ENCODE peak calls at places on chromosomes 4 and X, in seven cellular contexts. B is right lobe of liver, M is PC-9, F is prostate gland, E is spleen, V is K562, Z is cardiac muscle cell. S is an unnamed sample.

GRCh38 chr4:169720529-169720928 is 37.2 kb downstream of the HPF1 start:
- DNase-seq in B (no peak), M (no peak), F (no peak), E (no peak), V (no peak), Z (no peak), S (no peak)

GRCh38 chrX:13515181-13515930 is 54.0 kb upstream of the EGFL6 start:
- DNase-seq in B (no peak), M (no peak), F (no peak), E (no peak), V (no peak), Z (no peak), S (no peak)

GRCh38 chr4:186010821-186011220 is 58.1 kb upstream of the TLR3 start:
- DNase-seq in B (no peak), M (no peak), F (no peak), E (no peak), V (no peak), Z (no peak), S (no peak)

GRCh38 chr4:148286043-148286442 is 156.2 kb downstream of the NR3C2 start:
- DNase-seq in B (no peak), M (no peak), F (no peak), E (no peak), V (no peak), Z (no peak), S (no peak)

GRCh38 chrX:69192603-69193002 is 27.4 kb upstream of the PJA1 start:
- DNase-seq in B (no peak), M (no peak), F (no peak), E (no peak), V (no peak), Z (no peak), S (no peak)

GRCh38 chrX:156002517-156002916 is 5.0 kb downstream of the IL9R start:
- DNase-seq in B (no peak), M (no peak), F (no peak), E (no peak), V (peak; percentile 58), Z (no peak), S (no peak)

GRCh38 chrX:51461053-51462050 is 35.0 kb downstream of the NUDT11 start:
- DNase-seq in B (no peak), M (no peak), F (no peak), E (no peak), V (peak; percentile 17), Z (peak; percentile 50), S (no peak)

GRCh38 chr4:73874386-73874785 is 5.2 kb downstream of the CXCL1 start:
- DNase-seq in B (no peak), M (no peak), F (no peak), E (no peak), V (no peak), Z (peak; percentile 49), S (no peak)

GRCh38 chr4:26573389-26573794 is 10.5 kb upstream of the TBC1D19 start:
- DNase-seq in B (no peak), M (peak; percentile 48), F (no peak), E (no peak), V (no peak), Z (no peak), S (no peak)

GRCh38 chr4:173501592-173502150 is 28.4 kb downstream of the HAND2 start:
- DNase-seq in B (no peak), M (no peak), F (no peak), E (no peak), V (no peak), Z (no peak), S (no peak)

GRCh38 chr4:186192068-186192751 is 843 bp downstream of the CYP4V2 start:
- DNase-seq in B (peak; percentile 49), M (no peak), F (peak; percentile 20), E (no peak), V (no peak), Z (peak; percentile 55), S (no peak)

GRCh38 chr4:5759236-5760075 is 48.5 kb downstream of the EVC start:
- DNase-seq in B (no peak), M (peak; percentile 42), F (no peak), E (no peak), V (no peak), Z (no peak), S (no peak)

GRCh38 chrX:118261136-118261535 is 84.8 kb upstream of the WDR44 start:
- DNase-seq in B (no peak), M (no peak), F (no peak), E (no peak), V (no peak), Z (no peak), S (no peak)

GRCh38 chrX:42664706-42665105 is 113.3 kb downstream of the PPP1R2C start:
- DNase-seq in B (no peak), M (no peak), F (no peak), E (no peak), V (no peak), Z (no peak), S (no peak)

GRCh38 chrX:47458528-47458927 is 24.5 kb downstream of the ZNF41 start:
- DNase-seq in B (no peak), M (no peak), F (no peak), E (no peak), V (no peak), Z (no peak), S (no peak)

GRCh38 chr4:134533068-134533467 is 331.5 kb upstream of the PABPC4L start:
- DNase-seq in B (no peak), M (no peak), F (no peak), E (no peak), V (no peak), Z (no peak), S (no peak)

GRCh38 chrX:55187281-55187680 is 32.9 kb upstream of the PAGE5 start:
- DNase-seq in B (no peak), M (peak; percentile 70), F (no peak), E (no peak), V (no peak), Z (no peak), S (no peak)

DNA sequence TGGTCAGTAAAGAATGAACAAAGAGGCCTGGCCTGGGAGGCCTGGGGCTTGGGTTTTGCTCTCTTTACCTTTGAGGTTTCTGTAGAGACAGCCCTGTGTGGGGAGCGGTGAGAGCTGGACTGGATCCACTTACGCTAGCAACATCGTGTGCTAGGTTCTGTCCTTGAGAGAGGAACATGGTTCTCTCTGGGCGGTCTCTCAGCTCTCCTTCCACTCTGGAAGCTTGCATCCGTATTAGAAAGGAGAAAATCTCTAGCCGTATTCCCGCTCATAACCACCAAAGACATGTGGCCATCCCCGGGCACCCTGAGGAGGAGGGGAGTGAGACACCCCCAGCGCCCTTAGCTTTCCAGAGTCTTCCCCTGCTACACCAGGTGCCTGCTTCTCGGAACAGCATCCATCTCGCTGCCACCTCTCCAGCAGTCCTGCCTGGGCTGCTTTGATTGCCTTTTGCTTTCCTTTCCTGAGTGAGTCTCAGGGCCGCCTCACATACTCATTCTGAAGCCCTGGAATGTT is 1.3 kb downstream of the TADA2B start:
- DNase-seq in B (no peak), M (no peak), F (no peak), E (no peak), V (no peak), Z (peak; percentile 13), S (no peak)
- H3K4me1 ChIP-seq in B (no peaks in the 10 kb centered on the region), M (peaks cover 16% of the 10 kb centered on the region), F (peaks cover 28% of the 10 kb centered on the region), E (peaks cover 34% of the 10 kb centered on the region), V (peaks cover 43% of the 10 kb centered on the region), Z (peaks cover 10% of the 10 kb centered on the region), S (peaks cover 4% of the 10 kb centered on the region)

DNA sequence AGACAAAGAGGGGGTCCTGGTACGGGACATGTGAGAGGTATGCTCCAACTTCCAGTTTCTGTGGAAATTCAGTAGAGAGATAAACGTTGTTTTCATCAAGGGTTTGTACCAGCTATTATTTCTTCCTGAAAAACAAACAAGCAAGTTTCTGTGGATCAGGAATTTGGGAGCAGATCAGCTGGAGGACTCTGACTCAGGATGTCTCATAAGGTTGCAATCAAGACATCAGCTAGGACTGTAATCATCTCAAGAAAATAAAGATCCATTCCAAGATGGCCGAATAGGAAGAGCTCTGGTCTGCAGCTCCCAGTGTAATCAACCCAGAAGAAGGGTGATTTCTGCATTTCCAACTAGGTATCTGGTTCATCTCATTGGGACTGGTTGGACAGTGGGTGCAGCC is 23.5 kb upstream of the NFKB1 start:
- DNase-seq in B (no peak), M (no peak), F (no peak), E (no peak), V (no peak), Z (no peak), S (no peak)
- H3K9me3 ChIP-seq in B (no peaks in the 10 kb centered on the region), M (no peaks in the 10 kb centered on the region), F (no peaks in the 10 kb centered on the region), E (peaks cover 5% of the 10 kb centered on the region), V (peaks cover 8% of the 10 kb centered on the region), Z (no peaks in the 10 kb centered on the region), S (no peaks in the 10 kb centered on the region)

GRCh38 chr4:1863297-1864033 is 7.5 kb upstream of the LETM1 start:
- DNase-seq in B (no peak), M (no peak), F (no peak), E (no peak), V (no peak), Z (no peak), S (no peak)
- H3K27me3 ChIP-seq in B (no peaks in the 10 kb centered on the region), M (no peaks in the 10 kb centered on the region), F (no peaks in the 10 kb centered on the region), E (peaks cover 21% of the 10 kb centered on the region), V (no peaks in the 10 kb centered on the region), Z (peaks cover 20% of the 10 kb centered on the region), S (no peaks in the 10 kb centered on the region)

GRCh38 chrX:11422529-11422857 is 129.3 kb downstream of the AMELX start:
- DNase-seq in B (no peak), M (no peak), F (no peak), E (no peak), V (no peak), Z (no peak), S (no peak)
- H3K4me1 ChIP-seq in B (no peaks in the 10 kb centered on the region), M (no peaks in the 10 kb centered on the region), F (no peaks in the 10 kb centered on the region), E (no peaks in the 10 kb centered on the region), V (peaks cover 4% of the 10 kb centered on the region), Z (peaks cover 4% of the 10 kb centered on the region), S (no peaks in the 10 kb centered on the region)

GRCh38 chr4:149322203-149322602 is 493.4 kb downstream of the IQCM start:
- DNase-seq in B (no peak), M (no peak), F (no peak), E (no peak), V (no peak), Z (no peak), S (no peak)

DNA sequence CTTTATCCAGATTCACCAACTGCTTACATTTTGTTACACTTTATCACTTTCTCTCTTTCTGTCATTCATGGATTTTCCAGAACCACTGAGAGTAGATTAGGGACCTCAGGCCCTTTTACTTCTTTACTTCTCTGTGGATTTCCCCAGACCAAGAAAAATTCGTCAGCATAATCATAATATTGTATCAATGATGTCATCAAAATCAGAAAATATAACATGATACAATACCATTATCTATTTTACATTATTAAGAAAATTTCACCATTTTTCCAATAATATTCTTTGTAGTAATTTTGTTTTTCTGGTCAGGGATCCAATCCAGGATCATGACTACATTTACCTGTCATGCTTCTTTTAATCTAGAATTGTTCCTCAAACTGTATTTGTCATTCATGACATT is 494.2 kb downstream of the IQCM start:
- DNase-seq in B (no peak), M (no peak), F (no peak), E (no peak), V (no peak), Z (no peak), S (no peak)
- H3K9me3 ChIP-seq in B (no peaks in the 10 kb centered on the region), M (no peaks in the 10 kb centered on the region), F (no peaks in the 10 kb centered on the region), E (peaks cover 22% of the 10 kb centered on the region), V (no peaks in the 10 kb centered on the region), Z (no peaks in the 10 kb centered on the region), S (peaks cover 4% of the 10 kb centered on the region)